ENCODE peak calls at places on chromosomes 3 and 15, in ten cellular contexts. One of them, this sample, is unnamed.
A peak's percentile ranks its signal among the peaks of the same experiment; 100 is the strongest.

GRCh38 chr3:27560484-27561056 is 76.4 kb upstream of the SLC4A7 start:
- DNase-seq in cardiac fibroblast: peak; percentile 34
- DNase-seq in heart left ventricle: no peak
- DNase-seq in psoas muscle: no peak
- DNase-seq in activated B cell treated with CpG ODN at 0.5 μM for 24 hours: no peak
- DNase-seq in HCT116: no peak
- DNase-seq in K562: no peak
- DNase-seq in fibroblast of mammary gland: peak; percentile 48
- DNase-seq in foreskin fibroblast: no peak
- DNase-seq in endothelial cell: no peak
- DNase-seq in this sample: no peak

GRCh38 chr3:71064288-71064975 is 519.1 kb downstream of the FOXP1 start:
- DNase-seq in foreskin fibroblast: peak; percentile 73
- DNase-seq in endothelial cell: peak; percentile 37
- DNase-seq in cardiac fibroblast: peak; percentile 76
- DNase-seq in heart left ventricle: peak; percentile 36
- DNase-seq in psoas muscle: peak; percentile 55
- DNase-seq in activated B cell treated with CpG ODN at 0.5 μM for 24 hours: peak; percentile 64
- DNase-seq in fibroblast of mammary gland: peak; percentile 67
- DNase-seq in K562: peak; percentile 40
- DNase-seq in HCT116: no peak
- DNase-seq in this sample: peak; percentile 35

GRCh38 chr3:28544236-28544635 is 195.6 kb upstream of the AZI2 start:
- DNase-seq in K562: no peak
- DNase-seq in activated B cell treated with CpG ODN at 0.5 μM for 24 hours: no peak
- DNase-seq in psoas muscle: no peak
- DNase-seq in fibroblast of mammary gland: no peak
- DNase-seq in cardiac fibroblast: no peak
- DNase-seq in heart left ventricle: no peak
- DNase-seq in foreskin fibroblast: no peak
- DNase-seq in endothelial cell: no peak
- DNase-seq in HCT116: no peak
- DNase-seq in this sample: no peak

GRCh38 chr3:119508172-119508845 is 10.0 kb downstream of the TIMMDC1 start:
- DNase-seq in activated B cell treated with CpG ODN at 0.5 μM for 24 hours: no peak
- DNase-seq in endothelial cell: no peak
- DNase-seq in cardiac fibroblast: no peak
- DNase-seq in heart left ventricle: no peak
- DNase-seq in fibroblast of mammary gland: no peak
- DNase-seq in K562: peak; percentile 71
- DNase-seq in psoas muscle: no peak
- DNase-seq in HCT116: no peak
- DNase-seq in foreskin fibroblast: no peak
- DNase-seq in this sample: no peak

GRCh38 chr3:14231998-14232501 is 53.4 kb downstream of the LSM3 start:
- DNase-seq in cardiac fibroblast: peak; percentile 45
- DNase-seq in HCT116: no peak
- DNase-seq in fibroblast of mammary gland: no peak
- DNase-seq in activated B cell treated with CpG ODN at 0.5 μM for 24 hours: no peak
- DNase-seq in K562: no peak
- DNase-seq in endothelial cell: no peak
- DNase-seq in heart left ventricle: no peak
- DNase-seq in psoas muscle: no peak
- DNase-seq in foreskin fibroblast: peak; percentile 78
- DNase-seq in this sample: no peak

GRCh38 chr3:61353353-61353752 is 102.1 kb upstream of the FHIT start:
- DNase-seq in endothelial cell: no peak
- DNase-seq in K562: no peak
- DNase-seq in heart left ventricle: no peak
- DNase-seq in activated B cell treated with CpG ODN at 0.5 μM for 24 hours: no peak
- DNase-seq in psoas muscle: no peak
- DNase-seq in HCT116: no peak
- DNase-seq in fibroblast of mammary gland: no peak
- DNase-seq in cardiac fibroblast: no peak
- DNase-seq in foreskin fibroblast: no peak
- DNase-seq in this sample: no peak

GRCh38 chr15:67110958-67111864 is 45.8 kb downstream of the SMAD3 start:
- DNase-seq in HCT116: no peak
- DNase-seq in endothelial cell: no peak
- DNase-seq in fibroblast of mammary gland: no peak
- DNase-seq in K562: no peak
- DNase-seq in activated B cell treated with CpG ODN at 0.5 μM for 24 hours: no peak
- DNase-seq in psoas muscle: no peak
- DNase-seq in cardiac fibroblast: peak; percentile 59
- DNase-seq in foreskin fibroblast: no peak
- DNase-seq in heart left ventricle: peak; percentile 13
- DNase-seq in this sample: no peak

GRCh38 chr3:76753599-76753998 is 286.3 kb upstream of the ROBO2 start:
- DNase-seq in HCT116: no peak
- DNase-seq in psoas muscle: no peak
- DNase-seq in heart left ventricle: no peak
- DNase-seq in activated B cell treated with CpG ODN at 0.5 μM for 24 hours: no peak
- DNase-seq in endothelial cell: no peak
- DNase-seq in K562: no peak
- DNase-seq in cardiac fibroblast: no peak
- DNase-seq in fibroblast of mammary gland: no peak
- DNase-seq in foreskin fibroblast: peak; percentile 16
- DNase-seq in this sample: no peak

GRCh38 chr3:4069796-4070195 is 233.4 kb upstream of the SETMAR start:
- DNase-seq in K562: no peak
- DNase-seq in fibroblast of mammary gland: no peak
- DNase-seq in endothelial cell: no peak
- DNase-seq in foreskin fibroblast: no peak
- DNase-seq in heart left ventricle: no peak
- DNase-seq in activated B cell treated with CpG ODN at 0.5 μM for 24 hours: no peak
- DNase-seq in HCT116: no peak
- DNase-seq in cardiac fibroblast: no peak
- DNase-seq in psoas muscle: no peak
- DNase-seq in this sample: no peak

GRCh38 chr3:134312072-134312872 is 61.6 kb upstream of the RYK start:
- DNase-seq in fibroblast of mammary gland: peak; percentile 66
- DNase-seq in endothelial cell: peak; percentile 51
- DNase-seq in K562: no peak
- DNase-seq in heart left ventricle: no peak
- DNase-seq in foreskin fibroblast: no peak
- DNase-seq in psoas muscle: peak; percentile 39
- DNase-seq in HCT116: no peak
- DNase-seq in cardiac fibroblast: peak; percentile 79
- DNase-seq in activated B cell treated with CpG ODN at 0.5 μM for 24 hours: no peak
- DNase-seq in this sample: no peak

GRCh38 chr3:111803123-111803593 is 55.9 kb upstream of the PHLDB2 start:
- DNase-seq in foreskin fibroblast: peak; percentile 97
- DNase-seq in K562: no peak
- DNase-seq in fibroblast of mammary gland: peak; percentile 99
- DNase-seq in HCT116: peak; percentile 76
- DNase-seq in cardiac fibroblast: peak; percentile 99
- DNase-seq in activated B cell treated with CpG ODN at 0.5 μM for 24 hours: no peak
- DNase-seq in endothelial cell: no peak
- DNase-seq in psoas muscle: peak; percentile 85
- DNase-seq in heart left ventricle: peak; percentile 81
- DNase-seq in this sample: no peak

GRCh38 chr15:98713585-98714001 is 65.3 kb downstream of the IGF1R start:
- DNase-seq in heart left ventricle: peak; percentile 69
- DNase-seq in foreskin fibroblast: peak; percentile 56
- DNase-seq in psoas muscle: no peak
- DNase-seq in HCT116: no peak
- DNase-seq in activated B cell treated with CpG ODN at 0.5 μM for 24 hours: no peak
- DNase-seq in cardiac fibroblast: no peak
- DNase-seq in fibroblast of mammary gland: peak; percentile 8
- DNase-seq in endothelial cell: peak; percentile 17
- DNase-seq in K562: no peak
- DNase-seq in this sample: no peak

DNA sequence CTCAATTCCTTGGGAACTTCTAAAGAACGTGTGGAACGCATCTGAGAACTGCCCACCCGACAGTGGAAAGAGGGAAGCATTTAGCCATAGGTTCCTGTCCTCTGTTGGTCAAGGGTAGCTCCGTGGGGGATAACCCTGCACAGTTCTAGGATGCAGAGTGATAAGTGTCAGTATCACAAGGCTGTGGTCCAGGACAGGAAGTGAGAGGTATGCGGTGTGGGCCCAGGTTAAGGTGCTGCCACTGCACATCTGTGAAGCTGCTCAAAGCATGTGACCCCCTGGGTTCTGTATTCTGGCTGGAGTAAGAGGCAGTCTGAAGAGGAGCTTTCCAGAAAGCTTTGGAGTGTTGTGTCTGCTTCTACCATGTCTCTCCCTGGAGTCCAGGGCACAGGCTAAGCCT is 51.7 kb upstream of the HES1 start:
- DNase-seq in foreskin fibroblast: no peak
- DNase-seq in HCT116: no peak
- DNase-seq in K562: no peak
- DNase-seq in endothelial cell: no peak
- DNase-seq in fibroblast of mammary gland: no peak
- DNase-seq in heart left ventricle: no peak
- DNase-seq in psoas muscle: no peak
- DNase-seq in activated B cell treated with CpG ODN at 0.5 μM for 24 hours: no peak
- DNase-seq in cardiac fibroblast: no peak
- DNase-seq in this sample: no peak
- TF ChIP-seq CTCF in foreskin fibroblast: no peak
- TF ChIP-seq CTCF in HCT116: no peak
- TF ChIP-seq CTCF in K562: no peak
- TF ChIP-seq CTCF in endothelial cell: no peak
- TF ChIP-seq CTCF in fibroblast of mammary gland: no peak
- TF ChIP-seq CTCF in heart left ventricle: no peak
- TF ChIP-seq CTCF in psoas muscle: no peak
- TF ChIP-seq CTCF in activated B cell treated with CpG ODN at 0.5 μM for 24 hours: no peak
- TF ChIP-seq CTCF in cardiac fibroblast: no peak
- TF ChIP-seq CTCF in this sample: no peak

DNA sequence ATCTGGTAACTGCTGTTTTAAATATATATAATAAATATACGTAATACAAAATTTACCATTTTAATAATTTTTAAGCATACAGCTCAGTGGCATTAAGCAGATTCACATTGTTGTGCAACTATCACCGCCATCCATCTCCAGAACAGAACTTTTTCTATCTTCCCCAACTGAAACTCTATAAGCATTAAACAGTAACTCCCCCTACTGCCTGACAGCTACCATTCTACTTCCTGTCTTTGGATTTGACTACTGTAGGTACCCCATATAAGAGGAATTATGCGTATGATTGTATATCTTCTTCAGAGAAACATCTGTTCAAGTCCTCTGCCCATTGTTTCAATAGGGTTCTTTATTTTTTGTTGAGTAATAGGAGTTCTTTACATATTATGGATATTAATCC is 36.8 kb downstream of the EID1 start:
- DNase-seq in fibroblast of mammary gland: no peak
- DNase-seq in K562: no peak
- DNase-seq in psoas muscle: no peak
- DNase-seq in foreskin fibroblast: no peak
- DNase-seq in activated B cell treated with CpG ODN at 0.5 μM for 24 hours: no peak
- DNase-seq in endothelial cell: no peak
- DNase-seq in heart left ventricle: no peak
- DNase-seq in HCT116: no peak
- DNase-seq in cardiac fibroblast: no peak
- DNase-seq in this sample: no peak
- TF ChIP-seq CTCF in fibroblast of mammary gland: peak; percentile 10
- TF ChIP-seq CTCF in K562: peak; percentile 36
- TF ChIP-seq CTCF in psoas muscle: no peak
- TF ChIP-seq CTCF in foreskin fibroblast: no peak
- TF ChIP-seq CTCF in activated B cell treated with CpG ODN at 0.5 μM for 24 hours: no peak
- TF ChIP-seq CTCF in endothelial cell: no peak
- TF ChIP-seq CTCF in heart left ventricle: no peak
- TF ChIP-seq CTCF in HCT116: no peak
- TF ChIP-seq CTCF in cardiac fibroblast: no peak
- TF ChIP-seq CTCF in this sample: no peak

GRCh38 chr15:87977907-87978306 is 278.6 kb downstream of the NTRK3 start:
- DNase-seq in cardiac fibroblast: no peak
- DNase-seq in HCT116: no peak
- DNase-seq in fibroblast of mammary gland: no peak
- DNase-seq in heart left ventricle: no peak
- DNase-seq in K562: no peak
- DNase-seq in foreskin fibroblast: no peak
- DNase-seq in endothelial cell: no peak
- DNase-seq in activated B cell treated with CpG ODN at 0.5 μM for 24 hours: no peak
- DNase-seq in psoas muscle: no peak
- DNase-seq in this sample: no peak
- TF ChIP-seq CTCF in cardiac fibroblast: no peak
- TF ChIP-seq CTCF in HCT116: no peak
- TF ChIP-seq CTCF in fibroblast of mammary gland: no peak
- TF ChIP-seq CTCF in heart left ventricle: no peak
- TF ChIP-seq CTCF in K562: no peak
- TF ChIP-seq CTCF in foreskin fibroblast: no peak
- TF ChIP-seq CTCF in endothelial cell: no peak
- TF ChIP-seq CTCF in activated B cell treated with CpG ODN at 0.5 μM for 24 hours: no peak
- TF ChIP-seq CTCF in psoas muscle: no peak
- TF ChIP-seq CTCF in this sample: no peak

DNA sequence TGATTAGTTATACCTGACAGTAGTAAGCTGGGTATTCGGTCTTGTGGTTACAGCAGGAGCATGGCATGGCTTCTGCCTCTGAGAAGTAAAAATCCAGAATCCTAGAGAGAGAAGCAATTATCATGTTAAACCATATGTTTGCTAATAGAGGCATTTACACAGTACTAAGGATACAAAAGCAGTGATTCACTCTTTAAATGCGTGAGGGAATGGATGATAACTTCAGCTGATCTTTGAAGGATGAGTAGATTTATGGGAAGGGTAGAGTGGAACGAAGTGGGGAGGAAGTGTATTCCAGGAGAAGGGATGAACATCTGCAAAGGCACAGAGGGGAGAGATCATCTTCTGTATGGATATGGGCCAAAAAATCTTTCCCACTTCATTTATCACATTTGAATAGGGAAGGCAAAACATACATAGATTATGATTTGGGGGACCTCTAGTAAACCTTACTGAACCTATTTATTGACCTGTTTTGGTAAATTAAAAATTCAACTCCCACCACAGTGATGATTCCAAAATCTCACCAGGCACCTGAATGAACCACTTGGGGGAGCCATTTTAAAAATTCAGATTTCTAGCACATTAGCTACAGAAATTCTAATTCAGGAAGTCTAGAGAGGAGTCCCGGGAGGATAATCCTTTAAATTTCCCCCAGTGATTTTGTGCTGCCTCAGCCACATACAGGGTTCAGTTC is 35.1 kb downstream of the IGSF10 start:
- DNase-seq in endothelial cell: no peak
- DNase-seq in psoas muscle: no peak
- DNase-seq in activated B cell treated with CpG ODN at 0.5 μM for 24 hours: no peak
- DNase-seq in cardiac fibroblast: peak; percentile 22
- DNase-seq in foreskin fibroblast: no peak
- DNase-seq in fibroblast of mammary gland: no peak
- DNase-seq in heart left ventricle: no peak
- DNase-seq in HCT116: no peak
- DNase-seq in K562: peak; percentile 21
- DNase-seq in this sample: no peak
- TF ChIP-seq CTCF in endothelial cell: no peak
- TF ChIP-seq CTCF in psoas muscle: no peak
- TF ChIP-seq CTCF in activated B cell treated with CpG ODN at 0.5 μM for 24 hours: no peak
- TF ChIP-seq CTCF in cardiac fibroblast: peak; percentile 37
- TF ChIP-seq CTCF in foreskin fibroblast: peak; percentile 32
- TF ChIP-seq CTCF in fibroblast of mammary gland: peak; percentile 38
- TF ChIP-seq CTCF in heart left ventricle: no peak
- TF ChIP-seq CTCF in HCT116: no peak
- TF ChIP-seq CTCF in K562: peak; percentile 35
- TF ChIP-seq CTCF in this sample: peak; percentile 43

DNA sequence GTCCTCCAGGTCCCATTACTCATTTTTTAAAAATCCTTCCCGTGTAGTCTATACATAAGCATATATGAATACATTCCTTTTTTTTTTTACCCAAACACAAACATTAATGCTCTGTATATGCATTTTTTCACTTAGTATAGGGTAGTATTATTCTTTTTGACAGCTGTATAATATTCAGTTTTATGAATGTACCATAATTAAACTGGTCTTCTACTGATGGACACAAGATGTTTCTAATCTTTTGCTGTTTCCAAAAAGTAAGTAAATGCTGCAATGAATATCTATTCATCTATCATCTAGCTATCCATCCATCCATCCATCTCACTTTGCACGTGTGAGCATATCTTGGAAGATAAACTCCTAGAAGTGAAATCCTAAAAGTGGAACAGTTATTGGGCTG is 110.8 kb downstream of the IGF2BP2 start:
- DNase-seq in heart left ventricle: no peak
- DNase-seq in K562: no peak
- DNase-seq in fibroblast of mammary gland: no peak
- DNase-seq in foreskin fibroblast: no peak
- DNase-seq in HCT116: no peak
- DNase-seq in psoas muscle: no peak
- DNase-seq in endothelial cell: no peak
- DNase-seq in activated B cell treated with CpG ODN at 0.5 μM for 24 hours: no peak
- DNase-seq in cardiac fibroblast: no peak
- DNase-seq in this sample: no peak
- TF ChIP-seq CTCF in heart left ventricle: no peak
- TF ChIP-seq CTCF in K562: no peak
- TF ChIP-seq CTCF in fibroblast of mammary gland: no peak
- TF ChIP-seq CTCF in foreskin fibroblast: no peak
- TF ChIP-seq CTCF in HCT116: no peak
- TF ChIP-seq CTCF in psoas muscle: no peak
- TF ChIP-seq CTCF in endothelial cell: no peak
- TF ChIP-seq CTCF in activated B cell treated with CpG ODN at 0.5 μM for 24 hours: no peak
- TF ChIP-seq CTCF in cardiac fibroblast: no peak
- TF ChIP-seq CTCF in this sample: no peak